ENCODE peak calls at places on chromosomes 13 and 19, in ten cellular contexts. C is cardiac muscle cell; M is activated B cell treated with CpG ODN at 0.5 μM for 24 hours; U is NCI-H1092 treated with DMSO at 0.1 percent for 48 hours; T is uterus; K is H7; G is activated CD4-positive, alpha-beta T cell treated with anti-CD3 and anti-CD28 coated beads, Interleukin-2, amount 50 U/mL, for 1 hour; N is AML-193; Q is IMR-90; B is ELR. X is an unnamed sample.

GRCh38 chr19:651114-651818 is 11.6 kb downstream of the FGF22 start:
- DNase-seq in U (no peak), G (no peak), T (no peak), K (no peak), Q (no peak), C (no peak), N (no peak), B (no peak), M (no peak), X (no peak)

GRCh38 chr19:806815-807421 is 9.7 kb downstream of the PTBP1 start:
- DNase-seq in B (no peak), N (no peak), Q (no peak), C (no peak), T (no peak), G (no peak), U (no peak), M (no peak), K (peak), X (no peak)

GRCh38 chr13:50334092-50334778 is 319.0 kb downstream of the KCNRG start:
- DNase-seq in K (no peak), B (no peak), N (peak), Q (no peak), C (no peak), T (no peak), G (no peak), U (no peak), M (no peak), X (no peak)

GRCh38 chr13:30796833-30797601 is 61.7 kb downstream of the ALOX5AP start:
- DNase-seq in K (no peak), Q (peak), G (no peak), B (no peak), C (no peak), U (peak), T (no peak), M (no peak), N (no peak), X (no peak)

GRCh38 chr13:42146359-42146758 is 97.9 kb downstream of the DGKH start:
- DNase-seq in M (no peak), U (no peak), C (no peak), T (no peak), G (no peak), N (no peak), K (no peak), B (no peak), Q (no peak), X (no peak)

GRCh38 chr13:37303610-37304009 is 198.1 kb upstream of the CSNK1A1L start:
- DNase-seq in M (no peak), U (no peak), Q (peak), G (no peak), N (no peak), T (no peak), B (no peak), C (no peak), K (no peak), X (no peak)

GRCh38 chr19:36006955-36007354 is 1.7 kb downstream of the SYNE4 start:
- DNase-seq in U (no peak), K (no peak), Q (no peak), B (no peak), M (no peak), T (no peak), C (no peak), N (no peak), G (no peak), X (no peak)

GRCh38 chr19:10557603-10558197 is 8.1 kb downstream of the KRI1 start:
- DNase-seq in B (no peak), Q (no peak), M (no peak), K (peak), U (no peak), N (no peak), C (no peak), T (no peak), G (no peak), X (no peak)

GRCh38 chr19:35214766-35215422 is 13.6 kb downstream of the FAM187B start:
- DNase-seq in G (no peak), C (no peak), N (no peak), Q (no peak), K (no peak), M (no peak), U (no peak), T (no peak), B (no peak), X (no peak)

X was measured in natural killer cell.